ENCODE peak calls at places on chromosomes 11 and 22, in ten cellular contexts. T, V, D, X, S, M, J, C, O and H are unnamed samples. For H3K9me3, the result is how much of the 10 kb centered on the place peaks cover.

GRCh38 chr11:111378185-111378772 is 796 bp downstream of the POU2AF1 start:
- DNase-seq in C (no peak), X (no peak), J (no peak), D (no peak), S (no peak), V (no peak), T (no peak), M (no peak), O (no peak), H (no peak)

GRCh38 chr11:92123540-92123939 is 101.1 kb upstream of the FAT3 start:
- DNase-seq in J (no peak), C (no peak), V (no peak), T (no peak), D (no peak), O (no peak), M (no peak), X (no peak), S (no peak), H (no peak)

GRCh38 chr22:30266445-30267381 is at the start of gene OSM:
- DNase-seq in T (no peak), M (no peak), C (peak), J (peak), S (peak), V (peak), X (no peak), O (peak), D (no peak), H (no peak)

GRCh38 chr11:13294771-13295579 is 17.4 kb downstream of the BMAL1 start:
- DNase-seq in M (no peak), O (no peak), C (no peak), V (no peak), D (no peak), S (no peak), J (no peak), X (no peak), T (no peak), H (no peak)

GRCh38 chr11:119673389-119674336 is 55.3 kb downstream of the NECTIN1 start:
- DNase-seq in T (no peak), M (no peak), D (no peak), X (no peak), O (no peak), J (no peak), V (peak), S (no peak), C (no peak), H (no peak)

GRCh38 chr11:120817131-120817530 is 206.8 kb upstream of the TBCEL start:
- DNase-seq in S (no peak), X (no peak), D (no peak), T (no peak), M (no peak), V (no peak), C (no peak), O (peak), J (no peak), H (peak)

GRCh38 chr11:69643646-69644045 is 2.7 kb downstream of the CCND1 start:
- DNase-seq in T (no peak), S (no peak), D (no peak), J (no peak), C (peak), X (no peak), O (no peak), M (no peak), V (no peak), H (no peak)

GRCh38 chr11:117837070-117837776 is 12.7 kb upstream of the FXYD2 start:
- DNase-seq in T (no peak), M (no peak), C (peak), D (no peak), V (peak), X (no peak), O (peak), J (peak), S (no peak), H (no peak)

GRCh38 chr11:64758330-64759079 is 1.3 kb downstream of the PYGM start:
- DNase-seq in T (no peak), S (peak), C (peak), J (peak), O (no peak), M (no peak), X (no peak), D (no peak), V (no peak), H (no peak)

GRCh38 chr22:50674606-50675552 is 2.3 kb downstream of the SHANK3 start:
- DNase-seq in J (no peak), C (peak), M (no peak), S (no peak), T (peak), V (peak), O (no peak), D (peak), X (no peak), H (peak)

GRCh38 chr11:7204778-7205177 is 46.9 kb upstream of the SYT9 start:
- DNase-seq in O (no peak), D (no peak), C (no peak), X (no peak), J (no peak), T (no peak), S (no peak), V (no peak), M (no peak), H (no peak)

GRCh38 chr11:33377852-33378385 is 120.7 kb downstream of the HIPK3 start:
- DNase-seq in J (no peak), O (no peak), S (no peak), D (no peak), X (no peak), C (no peak), V (no peak), T (no peak), M (no peak), H (no peak)

GRCh38 chr11:64969209-64969608 is 2.7 kb downstream of the MAJIN start:
- DNase-seq in S (no peak), V (no peak), T (no peak), D (no peak), J (no peak), M (peak), C (no peak), O (no peak), X (peak), H (no peak)

GRCh38 chr22:41429232-41429945 is 17.2 kb downstream of the TOB2 start:
- DNase-seq in X (no peak), O (no peak), V (no peak), T (no peak), D (no peak), C (no peak), S (no peak), J (no peak), M (no peak), H (no peak)

GRCh38 chr11:2441171-2441570 is 3.1 kb downstream of the TRPM5 start:
- DNase-seq in J (peak), D (no peak), X (no peak), T (no peak), V (no peak), C (peak), O (no peak), M (no peak), S (peak), H (no peak)

GRCh38 chr22:30230787-30231461 is 15.6 kb downstream of the LIF start:
- DNase-seq in V (no peak), X (no peak), D (no peak), M (no peak), C (no peak), S (no peak), J (no peak), O (no peak), T (no peak), H (no peak)

GRCh38 chr11:102447941-102448868 is 4.4 kb downstream of the TMEM123 start:
- DNase-seq in X (no peak), J (no peak), D (no peak), V (no peak), C (no peak), T (no peak), M (no peak), O (no peak), S (no peak), H (no peak)

GRCh38 chr11:44235765-44236201 is 74.2 kb downstream of the ALX4 start:
- DNase-seq in X (no peak), M (peak), C (no peak), V (no peak), O (no peak), S (no peak), D (no peak), T (no peak), J (no peak), H (no peak)
- H3K9me3 ChIP-seq in X (under half), M (under half), C (under half), V (under half), O (under half), S (under half), D (under half), T (under half), J (under half), H (under half)

DNA sequence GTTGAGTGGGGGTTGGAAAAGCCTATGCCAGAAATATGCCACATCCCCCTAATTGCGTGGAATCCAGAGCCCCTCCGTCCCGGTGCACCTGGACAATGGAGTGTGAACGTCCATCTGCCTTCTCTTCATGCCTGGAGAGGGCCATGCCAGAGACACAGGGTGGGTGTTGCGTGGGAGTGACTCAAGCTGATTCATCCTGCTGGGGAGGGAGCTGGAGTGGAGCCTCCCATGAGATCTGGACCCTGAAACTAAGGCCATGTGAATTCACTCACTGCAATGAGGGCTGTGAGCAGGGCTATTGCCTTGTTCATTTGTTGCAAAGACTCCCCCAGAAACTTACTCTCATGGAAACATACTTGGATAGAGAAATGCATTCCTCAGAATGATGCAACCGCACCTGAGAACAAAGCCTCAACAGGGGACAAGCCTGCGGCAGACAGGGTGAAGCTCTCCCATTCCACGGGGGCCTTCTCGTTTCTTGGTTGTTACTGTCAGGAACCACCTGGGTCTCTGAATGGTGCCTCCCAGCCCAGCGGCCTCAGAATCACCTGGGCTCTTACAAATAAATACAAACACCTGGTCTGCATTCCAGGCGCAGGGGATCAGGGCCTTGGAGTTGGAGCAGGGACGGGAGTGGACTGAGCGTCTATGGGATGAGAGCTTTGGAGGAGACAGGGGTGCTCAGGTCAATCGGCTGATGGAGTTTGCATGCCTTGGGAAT is 1031.2 kb downstream of the BRD1 start:
- DNase-seq in J (no peak), T (no peak), V (no peak), D (no peak), M (no peak), O (no peak), C (no peak), S (no peak), X (no peak), H (peak)
- H3K9me3 ChIP-seq in J (under half), T (under half), V (under half), D (under half), M (under half), O (under half), C (under half), S (under half), X (half or more), H (under half)

DNA sequence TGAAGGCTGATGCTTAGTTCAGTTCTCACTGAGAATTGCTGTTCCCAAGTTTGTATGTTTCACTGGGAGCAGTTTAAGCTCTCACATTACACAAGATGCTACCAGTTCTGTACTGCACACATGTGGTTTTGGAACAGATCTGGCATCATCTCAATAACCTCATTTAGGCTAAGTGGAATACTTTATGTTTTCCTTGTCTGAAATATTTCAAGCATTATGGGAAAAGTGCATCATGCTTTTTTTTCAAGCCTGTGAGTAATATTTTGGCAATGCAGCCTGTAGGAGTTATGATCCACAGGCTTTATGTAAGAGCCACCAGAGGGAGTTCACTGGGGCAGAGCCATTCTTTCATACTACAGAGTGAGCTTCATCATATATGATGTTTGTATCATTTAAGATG is 141.5 kb downstream of the OR4C45 start:
- DNase-seq in X (no peak), D (no peak), T (no peak), M (no peak), C (no peak), J (no peak), S (no peak), O (no peak), V (no peak), H (peak)
- H3K9me3 ChIP-seq in X (under half), D (under half), T (under half), M (under half), C (under half), J (under half), S (under half), O (under half), V (under half), H (under half)

GRCh38 chr11:50412832-50413231 is 380.2 kb downstream of the OR4C45 start:
- DNase-seq in M (no peak), X (no peak), O (no peak), T (no peak), D (no peak), S (no peak), C (no peak), V (no peak), J (no peak), H (no peak)
- H3K9me3 ChIP-seq in M (under half), X (under half), O (under half), T (under half), D (half or more), S (under half), C (under half), V (under half), J (under half), H (under half)

GRCh38 chr11:123443851-123444623 is 14.0 kb downstream of the GRAMD1B start:
- DNase-seq in D (no peak), M (no peak), C (no peak), S (no peak), T (no peak), O (no peak), J (no peak), V (no peak), X (no peak), H (no peak)
- H3K9me3 ChIP-seq in D (under half), M (under half), C (under half), S (under half), T (under half), O (under half), J (under half), V (under half), X (under half), H (under half)

DNA sequence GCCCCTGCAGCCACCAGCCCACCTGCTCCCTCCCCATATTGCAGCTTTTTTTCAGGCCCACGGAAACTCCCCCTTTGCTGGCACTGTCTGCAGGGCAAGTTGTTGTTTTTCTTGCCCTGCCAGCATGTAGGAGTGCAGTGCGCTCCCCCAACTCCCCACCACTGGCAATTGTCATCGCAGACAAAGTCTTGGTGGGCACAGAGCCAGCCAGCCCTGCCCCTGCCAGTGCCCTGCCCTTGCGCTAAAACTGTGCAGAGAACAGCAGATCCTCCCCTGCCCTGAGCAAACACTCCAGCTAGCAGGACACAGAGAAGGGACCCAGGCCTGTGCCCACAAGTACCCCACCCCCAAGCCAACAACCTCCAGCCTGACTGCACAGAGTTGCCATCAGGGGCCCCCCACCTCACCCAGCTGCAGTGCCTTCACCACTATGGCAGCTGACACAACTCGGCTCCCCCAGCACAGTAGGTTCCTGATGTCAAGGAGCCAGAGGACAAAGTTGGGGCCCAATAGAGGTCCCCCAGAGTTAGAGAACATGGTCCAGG is 158.1 kb upstream of the ARHGAP42 start:
- DNase-seq in M (no peak), J (no peak), S (no peak), O (no peak), D (no peak), T (no peak), C (no peak), X (no peak), V (no peak), H (no peak)
- H3K9me3 ChIP-seq in M (under half), J (under half), S (under half), O (under half), D (under half), T (under half), C (under half), X (under half), V (under half), H (under half)

GRCh38 chr22:48696371-48696770 is 1131.3 kb downstream of the BRD1 start:
- DNase-seq in O (no peak), V (no peak), S (no peak), D (no peak), J (peak), C (peak), M (no peak), X (no peak), T (no peak), H (no peak)
- H3K9me3 ChIP-seq in O (under half), V (under half), S (under half), D (under half), J (under half), C (under half), M (under half), X (half or more), T (under half), H (under half)